ENCODE peak calls at places on chromosome 1, in eight cellular contexts. F, R, O, X, Z, K, S and G are unnamed samples.

GRCh38 chr1:202018476-202019234 is 8.3 kb downstream of the ELF3 start:
- DNase-seq in F (peak), R (no peak), O (no peak), X (peak), Z (peak), K (no peak), S (peak), G (no peak)

GRCh38 chr1:66315675-66316074 is 218.3 kb upstream of the SGIP1 start:
- DNase-seq in F (peak), R (no peak), O (no peak), X (no peak), Z (no peak), K (no peak), S (no peak), G (peak)

GRCh38 chr1:33684346-33685122 is 179.3 kb upstream of the HMGB4 start:
- DNase-seq in F (no peak), R (no peak), O (no peak), X (no peak), Z (no peak), K (peak), S (no peak), G (no peak)

GRCh38 chr1:6005276-6005917 is 13.2 kb upstream of the NPHP4 start:
- DNase-seq in F (no peak), R (no peak), O (no peak), X (peak), Z (no peak), K (no peak), S (no peak), G (no peak)

GRCh38 chr1:226001852-226002666 is 2.9 kb upstream of the SDE2 start:
- DNase-seq in F (no peak), R (no peak), O (no peak), X (peak), Z (no peak), K (no peak), S (peak), G (peak)

GRCh38 chr1:70553192-70553956 is 142.3 kb downstream of the CTH start:
- DNase-seq in F (no peak), R (no peak), O (no peak), X (no peak), Z (no peak), K (no peak), S (no peak), G (no peak)

GRCh38 chr1:230127105-230128054 is 60.3 kb downstream of the GALNT2 start:
- DNase-seq in F (no peak), R (no peak), O (no peak), X (peak), Z (peak), K (no peak), S (no peak), G (no peak)

GRCh38 chr1:202252271-202252670 is 58.7 kb downstream of the LGR6 start:
- DNase-seq in F (no peak), R (no peak), O (no peak), X (no peak), Z (no peak), K (no peak), S (no peak), G (no peak)

GRCh38 chr1:201606581-201606980 is 67.7 kb downstream of the NAV1 start:
- DNase-seq in F (no peak), R (no peak), O (no peak), X (no peak), Z (no peak), K (no peak), S (no peak), G (no peak)

GRCh38 chr1:41918450-41919043 is at the start of gene HIVEP3:
- DNase-seq in F (no peak), R (no peak), O (no peak), X (no peak), Z (peak), K (peak), S (no peak), G (peak)

GRCh38 chr1:41239988-41240610 is 2.0 kb downstream of the SCMH1 start:
- DNase-seq in F (no peak), R (no peak), O (no peak), X (no peak), Z (no peak), K (no peak), S (peak), G (peak)

GRCh38 chr1:52416811-52417210 is 12.4 kb downstream of the PRPF38A start:
- DNase-seq in F (no peak), R (no peak), O (no peak), X (no peak), Z (no peak), K (no peak), S (no peak), G (peak)

GRCh38 chr1:228163004-228163753 is 2.4 kb upstream of the IBA57 start:
- DNase-seq in F (no peak), R (no peak), O (no peak), X (no peak), Z (peak), K (no peak), S (no peak), G (peak)

GRCh38 chr1:168085401-168085872 is 51.3 kb downstream of the GPR161 start:
- DNase-seq in F (no peak), R (no peak), O (no peak), X (no peak), Z (no peak), K (no peak), S (no peak), G (no peak)

GRCh38 chr1:228448372-228448771 is 31.7 kb upstream of the TRIM17 start:
- DNase-seq in F (no peak), R (no peak), O (no peak), X (no peak), Z (no peak), K (no peak), S (no peak), G (no peak)

GRCh38 chr1:108661030-108661609 is at the start of gene HENMT1:
- DNase-seq in F (no peak), R (peak), O (peak), X (no peak), Z (peak), K (peak), S (no peak), G (peak)

GRCh38 chr1:183827801-183828200 is 22.9 kb downstream of the RGL1 start:
- DNase-seq in F (no peak), R (no peak), O (no peak), X (no peak), Z (no peak), K (no peak), S (peak), G (no peak)

GRCh38 chr1:81304187-81304586 is 496.5 kb upstream of the ADGRL2 start:
- DNase-seq in F (no peak), R (no peak), O (no peak), X (no peak), Z (no peak), K (peak), S (no peak), G (no peak)

GRCh38 chr1:46616277-46617107 is at the start of gene MOB3C:
- DNase-seq in F (no peak), R (peak), O (no peak), X (peak), Z (peak), K (peak), S (no peak), G (peak)
- TF ChIP-seq POLR2AphosphoS5 in F (peak), R (peak), O (no peak), X (no peak), Z (peak), K (peak), S (peak), G (peak)

GRCh38 chr1:148372731-148373130 is 110.4 kb downstream of the PPIAL4G start:
- DNase-seq in F (no peak), R (no peak), O (no peak), X (no peak), Z (no peak), K (no peak), S (peak), G (no peak)
- H3K4me2 ChIP-seq in F (peak), R (no peak), O (no peak), X (no peak), Z (no peak), K (no peak), S (no peak), G (no peak)

GRCh38 chr1:159943908-159944622 is 1.3 kb downstream of the IGSF9 start:
- DNase-seq in F (no peak), R (no peak), O (no peak), X (no peak), Z (no peak), K (no peak), S (no peak), G (no peak)
- TF ChIP-seq POLR2AphosphoS5 in F (no peak), R (no peak), O (no peak), X (no peak), Z (no peak), K (no peak), S (no peak), G (no peak)

GRCh38 chr1:216600730-216601426 is 122.4 kb downstream of the ESRRG start:
- DNase-seq in F (no peak), R (no peak), O (peak), X (no peak), Z (peak), K (peak), S (peak), G (peak)
- H3K4me2 ChIP-seq in F (no peak), R (peak), O (peak), X (no peak), Z (peak), K (peak), S (peak), G (peak)

GRCh38 chr1:2877391-2877790 is 75.9 kb upstream of the TTC34 start:
- DNase-seq in F (no peak), R (no peak), O (no peak), X (no peak), Z (no peak), K (no peak), S (no peak), G (no peak)

GRCh38 chr1:2878591-2878990 is 77.1 kb upstream of the TTC34 start:
- DNase-seq in F (no peak), R (no peak), O (no peak), X (no peak), Z (no peak), K (no peak), S (no peak), G (no peak)

GRCh38 chr1:2876846-2877245 is 75.4 kb upstream of the TTC34 start:
- DNase-seq in F (no peak), R (no peak), O (no peak), X (no peak), Z (no peak), K (no peak), S (no peak), G (no peak)

GRCh38 chr1:2874207-2875165 is 73.0 kb upstream of the TTC34 start:
- DNase-seq in F (no peak), R (no peak), O (no peak), X (no peak), Z (no peak), K (no peak), S (no peak), G (no peak)

DNA sequence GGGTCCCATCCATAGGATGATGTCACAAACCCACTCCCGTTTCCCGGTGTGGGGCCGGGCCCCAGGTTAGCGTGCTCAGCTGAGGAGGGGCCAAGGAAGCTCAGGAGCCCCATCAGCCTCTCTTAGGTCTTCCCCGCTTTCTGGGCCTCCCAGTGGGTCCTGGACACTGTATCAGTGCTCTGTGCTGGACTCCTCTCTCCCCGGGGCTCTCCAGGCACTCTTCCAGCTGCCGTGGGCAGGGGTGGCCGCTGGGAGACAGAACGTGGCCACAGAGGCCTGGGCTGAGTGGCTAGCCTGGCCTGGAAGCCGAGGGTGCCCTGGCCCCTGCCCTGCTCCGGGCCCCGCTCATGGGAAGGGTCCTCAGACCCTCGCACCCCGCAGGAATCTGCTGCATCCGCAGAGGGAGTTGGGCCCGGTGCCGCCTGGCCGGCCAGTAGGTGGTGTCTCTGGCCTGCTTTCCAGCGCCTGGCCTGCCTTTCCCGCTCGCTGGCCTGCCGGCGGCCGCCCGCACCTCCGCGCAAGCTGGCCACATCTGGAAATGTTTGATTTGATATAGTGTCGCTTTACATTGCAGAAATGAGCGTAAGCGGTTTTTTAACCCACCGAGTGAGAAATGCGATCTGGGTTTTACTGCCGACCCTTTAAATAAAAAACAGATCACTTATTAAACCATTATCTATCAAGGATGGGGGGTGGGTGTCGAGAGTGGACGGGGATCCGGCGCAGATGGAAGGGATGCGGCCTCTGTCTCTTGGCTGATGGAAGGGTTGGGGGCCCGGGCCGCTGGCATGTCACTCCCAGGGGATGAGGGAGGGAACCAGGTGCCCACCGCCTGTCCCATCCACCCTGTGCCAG is 74.4 kb upstream of the TTC34 start:
- DNase-seq in F (no peak), R (no peak), O (no peak), X (peak), Z (peak), K (peak), S (no peak), G (no peak)
- TF ChIP-seq POLR2AphosphoS5 in F (no peak), R (no peak), O (no peak), X (no peak), Z (no peak), K (no peak), S (no peak), G (no peak)

GRCh38 chr1:170415734-170416372 is 116.1 kb upstream of the GORAB start:
- DNase-seq in F (no peak), R (no peak), O (no peak), X (no peak), Z (no peak), K (no peak), S (no peak), G (no peak)
- H3K4me2 ChIP-seq in F (no peak), R (no peak), O (no peak), X (no peak), Z (no peak), K (peak), S (no peak), G (no peak)

GRCh38 chr1:9900142-9901043 is 9.7 kb downstream of the CTNNBIP1 start:
- DNase-seq in F (no peak), R (no peak), O (no peak), X (no peak), Z (no peak), K (no peak), S (peak), G (peak)

GRCh38 chr1:9902060-9902452 is 8.0 kb downstream of the CTNNBIP1 start:
- DNase-seq in F (no peak), R (no peak), O (no peak), X (no peak), Z (no peak), K (no peak), S (no peak), G (no peak)

GRCh38 chr1:9904571-9904970 is 5.5 kb downstream of the CTNNBIP1 start:
- DNase-seq in F (no peak), R (no peak), O (no peak), X (no peak), Z (no peak), K (no peak), S (no peak), G (no peak)

GRCh38 chr1:9903801-9904527 is 6.1 kb downstream of the CTNNBIP1 start:
- DNase-seq in F (no peak), R (no peak), O (no peak), X (no peak), Z (no peak), K (no peak), S (no peak), G (no peak)

GRCh38 chr1:9901148-9902059 is 8.7 kb downstream of the CTNNBIP1 start:
- DNase-seq in F (no peak), R (no peak), O (no peak), X (peak), Z (no peak), K (no peak), S (no peak), G (no peak)
- TF ChIP-seq POLR2AphosphoS5 in F (no peak), R (no peak), O (no peak), X (no peak), Z (no peak), K (no peak), S (no peak), G (no peak)

DNA sequence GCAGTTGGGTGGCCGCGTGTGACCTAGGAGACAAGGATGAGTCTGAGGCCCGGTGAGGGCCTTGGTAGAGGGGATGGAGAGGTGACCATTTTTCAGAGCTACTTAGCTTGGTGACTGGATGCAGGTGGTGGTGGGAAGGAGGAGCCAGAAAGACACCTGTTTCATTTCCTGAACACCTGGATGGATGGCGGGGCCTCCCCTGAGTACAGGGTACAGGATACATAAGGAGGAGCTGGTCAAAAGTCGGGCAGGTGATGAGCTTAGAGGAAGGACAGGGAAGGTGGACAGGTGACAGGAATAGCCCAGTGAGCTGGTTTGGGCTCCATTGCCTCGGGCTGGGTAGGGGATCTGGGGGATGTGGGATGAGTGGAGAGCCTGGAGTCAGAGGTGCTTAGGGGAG is 6.3 kb downstream of the FAAH start:
- DNase-seq in F (no peak), R (no peak), O (no peak), X (no peak), Z (no peak), K (no peak), S (no peak), G (no peak)
- H3K4me2 ChIP-seq in F (no peak), R (no peak), O (peak), X (no peak), Z (no peak), K (no peak), S (no peak), G (no peak)

GRCh38 chr1:2185880-2186855 is 8.4 kb downstream of the FAAP20 start:
- DNase-seq in F (no peak), R (no peak), O (no peak), X (no peak), Z (no peak), K (no peak), S (no peak), G (no peak)
- TF ChIP-seq POLR2AphosphoS5 in F (no peak), R (no peak), O (no peak), X (no peak), Z (no peak), K (no peak), S (no peak), G (no peak)

GRCh38 chr1:16677552-16678423 is 11.0 kb upstream of the RNU1-3 start:
- DNase-seq in F (peak), R (peak), O (no peak), X (peak), Z (peak), K (peak), S (peak), G (peak)
- H3K4me2 ChIP-seq in F (peak), R (no peak), O (peak), X (peak), Z (peak), K (no peak), S (peak), G (no peak)